ENCODE peak calls at places on chromosomes 7 and 10, in ten cellular contexts. One of them, this sample, is unnamed.

GRCh38 chr7:151379534-151380198 is 30.2 kb downstream of the WDR86 start:
- DNase-seq in neural crest cell: no peak
- DNase-seq in brain microvascular endothelial cell: no peak
- DNase-seq in PC-9: no peak
- DNase-seq in fibroblast of lung: no peak
- DNase-seq in uterus: no peak
- DNase-seq in tibial artery: no peak
- DNase-seq in lung: no peak
- DNase-seq in bronchial epithelial cell: no peak
- DNase-seq in heart left ventricle: peak
- DNase-seq in this sample: no peak

GRCh38 chr10:35336084-35336831 is at the start of gene CCNY:
- DNase-seq in tibial artery: peak
- DNase-seq in fibroblast of lung: peak
- DNase-seq in neural crest cell: peak
- DNase-seq in bronchial epithelial cell: no peak
- DNase-seq in brain microvascular endothelial cell: peak
- DNase-seq in PC-9: no peak
- DNase-seq in uterus: peak
- DNase-seq in lung: peak
- DNase-seq in heart left ventricle: peak
- DNase-seq in this sample: peak

GRCh38 chr10:47033081-47033480 is 121.9 kb downstream of the PTPN20 start:
- DNase-seq in lung: no peak
- DNase-seq in brain microvascular endothelial cell: no peak
- DNase-seq in tibial artery: no peak
- DNase-seq in PC-9: no peak
- DNase-seq in neural crest cell: no peak
- DNase-seq in uterus: no peak
- DNase-seq in fibroblast of lung: no peak
- DNase-seq in bronchial epithelial cell: no peak
- DNase-seq in heart left ventricle: no peak
- DNase-seq in this sample: no peak

GRCh38 chr10:89278034-89278535 is 23.8 kb upstream of the IFIT2 start:
- DNase-seq in uterus: peak
- DNase-seq in heart left ventricle: no peak
- DNase-seq in fibroblast of lung: peak
- DNase-seq in neural crest cell: no peak
- DNase-seq in PC-9: peak
- DNase-seq in tibial artery: peak
- DNase-seq in bronchial epithelial cell: peak
- DNase-seq in brain microvascular endothelial cell: peak
- DNase-seq in lung: peak
- DNase-seq in this sample: peak

GRCh38 chr7:29328050-29328449 is 133.5 kb downstream of the CHN2 start:
- DNase-seq in tibial artery: no peak
- DNase-seq in brain microvascular endothelial cell: no peak
- DNase-seq in heart left ventricle: no peak
- DNase-seq in PC-9: no peak
- DNase-seq in fibroblast of lung: peak
- DNase-seq in uterus: no peak
- DNase-seq in lung: no peak
- DNase-seq in bronchial epithelial cell: no peak
- DNase-seq in neural crest cell: no peak
- DNase-seq in this sample: no peak

GRCh38 chr7:24141876-24142509 is 142.0 kb upstream of the NPY start:
- DNase-seq in uterus: no peak
- DNase-seq in fibroblast of lung: no peak
- DNase-seq in bronchial epithelial cell: no peak
- DNase-seq in PC-9: no peak
- DNase-seq in brain microvascular endothelial cell: no peak
- DNase-seq in neural crest cell: no peak
- DNase-seq in heart left ventricle: no peak
- DNase-seq in lung: no peak
- DNase-seq in tibial artery: no peak
- DNase-seq in this sample: peak

GRCh38 chr7:45888185-45888992 is at the start of gene IGFBP1:
- DNase-seq in tibial artery: no peak
- DNase-seq in neural crest cell: peak
- DNase-seq in bronchial epithelial cell: peak
- DNase-seq in heart left ventricle: peak
- DNase-seq in brain microvascular endothelial cell: no peak
- DNase-seq in lung: no peak
- DNase-seq in PC-9: peak
- DNase-seq in uterus: no peak
- DNase-seq in fibroblast of lung: no peak
- DNase-seq in this sample: no peak

GRCh38 chr7:28037220-28038010 is 143.2 kb downstream of the JAZF1 start:
- DNase-seq in brain microvascular endothelial cell: peak
- DNase-seq in heart left ventricle: no peak
- DNase-seq in PC-9: peak
- DNase-seq in tibial artery: no peak
- DNase-seq in uterus: peak
- DNase-seq in fibroblast of lung: peak
- DNase-seq in neural crest cell: no peak
- DNase-seq in lung: no peak
- DNase-seq in bronchial epithelial cell: peak
- DNase-seq in this sample: peak

GRCh38 chr7:48384180-48384752 is 213.0 kb downstream of the ABCA13 start:
- DNase-seq in bronchial epithelial cell: peak
- DNase-seq in heart left ventricle: no peak
- DNase-seq in lung: no peak
- DNase-seq in tibial artery: no peak
- DNase-seq in PC-9: no peak
- DNase-seq in fibroblast of lung: no peak
- DNase-seq in brain microvascular endothelial cell: no peak
- DNase-seq in neural crest cell: no peak
- DNase-seq in uterus: no peak
- DNase-seq in this sample: no peak

GRCh38 chr7:100722480-100723212 is 2.4 kb downstream of the EPO start:
- DNase-seq in brain microvascular endothelial cell: no peak
- DNase-seq in PC-9: no peak
- DNase-seq in bronchial epithelial cell: no peak
- DNase-seq in heart left ventricle: peak
- DNase-seq in fibroblast of lung: no peak
- DNase-seq in lung: no peak
- DNase-seq in tibial artery: no peak
- DNase-seq in neural crest cell: no peak
- DNase-seq in uterus: no peak
- DNase-seq in this sample: no peak

GRCh38 chr7:100720320-100720644 is at the start of gene EPO:
- DNase-seq in fibroblast of lung: no peak
- DNase-seq in PC-9: no peak
- DNase-seq in brain microvascular endothelial cell: no peak
- DNase-seq in tibial artery: no peak
- DNase-seq in bronchial epithelial cell: no peak
- DNase-seq in heart left ventricle: peak
- DNase-seq in lung: no peak
- DNase-seq in uterus: no peak
- DNase-seq in neural crest cell: no peak
- DNase-seq in this sample: no peak

GRCh38 chr7:100721505-100721812 is 1.2 kb downstream of the EPO start:
- DNase-seq in uterus: no peak
- DNase-seq in brain microvascular endothelial cell: no peak
- DNase-seq in neural crest cell: no peak
- DNase-seq in PC-9: no peak
- DNase-seq in tibial artery: no peak
- DNase-seq in lung: no peak
- DNase-seq in bronchial epithelial cell: no peak
- DNase-seq in heart left ventricle: peak
- DNase-seq in fibroblast of lung: no peak
- DNase-seq in this sample: no peak

GRCh38 chr7:100720645-100721504 is 607 bp downstream of the EPO start:
- DNase-seq in heart left ventricle: peak
- DNase-seq in brain microvascular endothelial cell: no peak
- DNase-seq in PC-9: no peak
- DNase-seq in neural crest cell: no peak
- DNase-seq in fibroblast of lung: no peak
- DNase-seq in lung: no peak
- DNase-seq in bronchial epithelial cell: no peak
- DNase-seq in tibial artery: no peak
- DNase-seq in uterus: no peak
- DNase-seq in this sample: no peak

GRCh38 chr7:100719523-100720319 is 547 bp upstream of the EPO start:
- DNase-seq in uterus: peak
- DNase-seq in neural crest cell: no peak
- DNase-seq in heart left ventricle: peak
- DNase-seq in tibial artery: no peak
- DNase-seq in fibroblast of lung: peak
- DNase-seq in bronchial epithelial cell: peak
- DNase-seq in lung: no peak
- DNase-seq in brain microvascular endothelial cell: peak
- DNase-seq in PC-9: no peak
- DNase-seq in this sample: peak
- TF ChIP-seq CTCF in uterus: peak
- TF ChIP-seq CTCF in neural crest cell: no peak
- TF ChIP-seq CTCF in heart left ventricle: no peak
- TF ChIP-seq CTCF in tibial artery: no peak
- TF ChIP-seq CTCF in fibroblast of lung: peak
- TF ChIP-seq CTCF in bronchial epithelial cell: peak
- TF ChIP-seq CTCF in lung: no peak
- TF ChIP-seq CTCF in brain microvascular endothelial cell: peak
- TF ChIP-seq CTCF in PC-9: peak
- TF ChIP-seq CTCF in this sample: peak

GRCh38 chr7:36080843-36081242 is 72.2 kb upstream of the EEPD1 start:
- DNase-seq in neural crest cell: no peak
- DNase-seq in bronchial epithelial cell: no peak
- DNase-seq in fibroblast of lung: no peak
- DNase-seq in brain microvascular endothelial cell: no peak
- DNase-seq in PC-9: no peak
- DNase-seq in uterus: no peak
- DNase-seq in heart left ventricle: no peak
- DNase-seq in lung: no peak
- DNase-seq in tibial artery: no peak
- DNase-seq in this sample: no peak

GRCh38 chr7:36083626-36084380 is 69.3 kb upstream of the EEPD1 start:
- DNase-seq in lung: no peak
- DNase-seq in heart left ventricle: no peak
- DNase-seq in uterus: no peak
- DNase-seq in tibial artery: no peak
- DNase-seq in bronchial epithelial cell: no peak
- DNase-seq in brain microvascular endothelial cell: no peak
- DNase-seq in fibroblast of lung: no peak
- DNase-seq in neural crest cell: no peak
- DNase-seq in PC-9: no peak
- DNase-seq in this sample: no peak

GRCh38 chr7:36084485-36085091 is 68.5 kb upstream of the EEPD1 start:
- DNase-seq in PC-9: no peak
- DNase-seq in neural crest cell: peak
- DNase-seq in lung: no peak
- DNase-seq in uterus: no peak
- DNase-seq in fibroblast of lung: peak
- DNase-seq in tibial artery: no peak
- DNase-seq in bronchial epithelial cell: peak
- DNase-seq in brain microvascular endothelial cell: peak
- DNase-seq in heart left ventricle: no peak
- DNase-seq in this sample: peak

GRCh38 chr7:36082216-36082615 is 70.8 kb upstream of the EEPD1 start:
- DNase-seq in neural crest cell: no peak
- DNase-seq in bronchial epithelial cell: no peak
- DNase-seq in tibial artery: no peak
- DNase-seq in lung: no peak
- DNase-seq in brain microvascular endothelial cell: no peak
- DNase-seq in uterus: no peak
- DNase-seq in heart left ventricle: no peak
- DNase-seq in PC-9: no peak
- DNase-seq in fibroblast of lung: no peak
- DNase-seq in this sample: no peak

DNA sequence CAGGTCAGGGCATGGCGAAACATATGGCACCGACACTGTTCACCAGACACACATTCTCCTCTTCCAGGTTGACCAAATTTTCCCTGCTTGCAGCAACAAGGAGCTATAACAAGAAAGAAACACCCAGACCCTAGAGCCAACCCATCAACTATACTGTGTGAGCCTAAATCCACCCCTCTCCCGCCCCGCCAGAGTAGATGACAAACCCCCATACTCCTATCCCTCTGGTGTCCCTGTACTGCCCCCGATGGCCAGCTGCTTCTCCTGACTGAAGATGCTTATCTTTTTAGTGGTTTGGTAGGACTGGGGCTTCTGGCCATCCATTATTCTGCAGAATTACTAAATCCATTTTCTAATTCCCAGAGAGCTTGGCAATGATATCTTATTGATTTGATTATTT is 70.1 kb upstream of the EEPD1 start:
- DNase-seq in heart left ventricle: no peak
- DNase-seq in bronchial epithelial cell: no peak
- DNase-seq in uterus: no peak
- DNase-seq in brain microvascular endothelial cell: no peak
- DNase-seq in lung: no peak
- DNase-seq in fibroblast of lung: no peak
- DNase-seq in tibial artery: no peak
- DNase-seq in neural crest cell: no peak
- DNase-seq in PC-9: no peak
- DNase-seq in this sample: no peak
- TF ChIP-seq CTCF in heart left ventricle: no peak
- TF ChIP-seq CTCF in bronchial epithelial cell: no peak
- TF ChIP-seq CTCF in uterus: no peak
- TF ChIP-seq CTCF in brain microvascular endothelial cell: peak
- TF ChIP-seq CTCF in lung: no peak
- TF ChIP-seq CTCF in fibroblast of lung: peak
- TF ChIP-seq CTCF in tibial artery: no peak
- TF ChIP-seq CTCF in neural crest cell: no peak
- TF ChIP-seq CTCF in PC-9: no peak
- TF ChIP-seq CTCF in this sample: no peak

GRCh38 chr7:33091641-33092191 is 17.5 kb downstream of the RP9 start:
- DNase-seq in bronchial epithelial cell: no peak
- DNase-seq in brain microvascular endothelial cell: no peak
- DNase-seq in tibial artery: no peak
- DNase-seq in heart left ventricle: no peak
- DNase-seq in uterus: no peak
- DNase-seq in lung: no peak
- DNase-seq in PC-9: no peak
- DNase-seq in fibroblast of lung: no peak
- DNase-seq in neural crest cell: no peak
- DNase-seq in this sample: no peak
- TF ChIP-seq CTCF in bronchial epithelial cell: no peak
- TF ChIP-seq CTCF in brain microvascular endothelial cell: no peak
- TF ChIP-seq CTCF in tibial artery: no peak
- TF ChIP-seq CTCF in heart left ventricle: no peak
- TF ChIP-seq CTCF in uterus: no peak
- TF ChIP-seq CTCF in lung: no peak
- TF ChIP-seq CTCF in PC-9: no peak
- TF ChIP-seq CTCF in fibroblast of lung: no peak
- TF ChIP-seq CTCF in neural crest cell: peak
- TF ChIP-seq CTCF in this sample: no peak

DNA sequence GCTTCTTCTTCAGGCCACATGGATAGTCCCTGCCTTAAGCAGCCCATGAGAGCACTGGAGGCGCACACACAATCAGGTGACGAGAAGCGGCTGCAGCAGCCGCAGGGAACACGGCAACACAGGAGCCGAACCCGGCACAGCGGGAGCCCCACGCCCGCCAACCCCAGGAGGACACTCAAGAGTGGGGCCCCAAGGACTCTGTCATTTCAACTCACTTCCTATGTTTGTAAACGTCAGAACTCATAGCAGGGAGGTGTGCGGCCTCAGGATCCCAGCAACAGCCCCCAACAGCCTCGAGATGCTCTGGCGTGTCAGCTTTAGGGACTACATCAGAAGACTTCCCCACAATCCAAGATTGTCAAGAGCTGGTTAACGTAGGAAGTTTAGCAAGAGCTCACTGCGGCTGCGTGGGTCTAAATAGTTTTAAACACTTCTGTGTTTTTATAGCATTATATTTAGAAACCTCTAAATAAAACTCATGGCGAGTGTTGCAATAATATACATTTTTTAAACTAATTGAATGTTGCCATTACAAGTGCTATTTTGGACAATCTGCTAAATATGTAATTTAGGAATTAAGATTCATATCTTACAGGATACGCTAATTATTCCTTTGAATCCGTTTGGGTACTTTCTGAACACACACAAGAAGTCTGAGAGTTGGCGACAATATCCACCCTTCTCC is 123.4 kb downstream of the MAD1L1 start:
- DNase-seq in brain microvascular endothelial cell: peak
- DNase-seq in neural crest cell: no peak
- DNase-seq in uterus: no peak
- DNase-seq in fibroblast of lung: peak
- DNase-seq in lung: no peak
- DNase-seq in heart left ventricle: no peak
- DNase-seq in tibial artery: no peak
- DNase-seq in bronchial epithelial cell: no peak
- DNase-seq in PC-9: no peak
- DNase-seq in this sample: no peak
- TF ChIP-seq CTCF in brain microvascular endothelial cell: no peak
- TF ChIP-seq CTCF in neural crest cell: no peak
- TF ChIP-seq CTCF in uterus: no peak
- TF ChIP-seq CTCF in fibroblast of lung: no peak
- TF ChIP-seq CTCF in lung: no peak
- TF ChIP-seq CTCF in heart left ventricle: no peak
- TF ChIP-seq CTCF in tibial artery: no peak
- TF ChIP-seq CTCF in bronchial epithelial cell: no peak
- TF ChIP-seq CTCF in PC-9: no peak
- TF ChIP-seq CTCF in this sample: no peak